ENCODE peak calls at places on chromosomes 4 and X, in nine cellular contexts. C is HFF-Myc; B is fibroblast of lung; R is AG20443; P is breast epithelium; H is stimulated activated CD4-positive, alpha-beta T cell treated with anti-CD3 and anti-CD28 coated beads, Interleukin-15, amount 100 ng/mL, for 24 hours; E is neuronal stem cell; W is body of pancreas; V is NAMALWA. Y is an unnamed sample.

GRCh38 chr4:174874898-174875297 is 43.3 kb upstream of the ADAM29 start:
- DNase-seq in R (no peak), W (no peak), E (no peak), B (no peak), V (no peak), H (no peak), C (no peak), P (no peak), Y (no peak)

GRCh38 chr4:106565727-106566126 is 197.1 kb upstream of the GIMD1 start:
- DNase-seq in E (no peak), V (no peak), P (no peak), H (no peak), C (no peak), B (no peak), W (no peak), R (no peak), Y (no peak)

GRCh38 chr4:53522334-53522733 is 69.0 kb downstream of the LNX1 start:
- DNase-seq in C (no peak), R (no peak), W (no peak), E (no peak), H (no peak), P (no peak), V (no peak), B (no peak), Y (no peak)

GRCh38 chr4:1291091-1291490 is 1.4 kb downstream of the MAEA start:
- DNase-seq in E (no peak), R (peak; percentile 2), P (no peak), H (no peak), V (no peak), B (no peak), W (no peak), C (no peak), Y (no peak)

GRCh38 chrX:120790118-120790517 is 85.5 kb downstream of the CT47B1 start:
- DNase-seq in H (no peak), R (peak; percentile 52), P (no peak), B (peak; percentile 82), C (no peak), E (peak; percentile 50), W (peak; percentile 47), V (peak; percentile 72), Y (peak; percentile 79)

GRCh38 chrX:108304210-108304609 is 134.0 kb downstream of the COL4A6 start:
- DNase-seq in V (peak; percentile 35), C (no peak), B (peak; percentile 58), H (no peak), R (no peak), E (no peak), P (no peak), W (no peak), Y (peak; percentile 61)

GRCh38 chr4:77052352-77052751 is 23.4 kb downstream of the CCNI start:
- DNase-seq in H (peak; percentile 70), C (no peak), R (peak; percentile 32), E (no peak), V (no peak), B (peak; percentile 70), W (peak; percentile 48), P (no peak), Y (peak; percentile 74)

GRCh38 chrX:129572422-129572821 is 32.4 kb downstream of the OCRL start:
- DNase-seq in C (no peak), W (no peak), E (no peak), V (no peak), B (no peak), H (no peak), R (peak; percentile 7), P (no peak), Y (no peak)

GRCh38 chrX:16695079-16695676 is 17.3 kb downstream of the CTPS2 start:
- DNase-seq in C (no peak), H (peak; percentile 67), R (peak; percentile 44), W (peak; percentile 34), E (no peak), V (peak; percentile 70), B (peak; percentile 59), P (no peak), Y (peak; percentile 75)

GRCh38 chrX:104310657-104311056 is 55.9 kb upstream of the ESX1 start:
- DNase-seq in W (no peak), E (no peak), H (no peak), P (no peak), B (no peak), V (no peak), R (no peak), C (no peak), Y (no peak)

GRCh38 chrX:1686642-1687041 is 71.8 kb downstream of the ASMT start:
- DNase-seq in W (no peak), H (no peak), E (no peak), R (no peak), V (no peak), C (no peak), B (no peak), P (no peak), Y (no peak)

GRCh38 chrX:132294192-132294591 is 74.9 kb upstream of the RAP2C start:
- DNase-seq in W (no peak), B (no peak), P (no peak), E (no peak), R (no peak), H (no peak), C (no peak), V (no peak), Y (no peak)

GRCh38 chr4:158649111-158649680 is 22.5 kb downstream of the C4orf46 start:
- DNase-seq in H (no peak), V (no peak), W (no peak), R (peak; percentile 33), B (no peak), P (no peak), E (no peak), C (no peak), Y (no peak)

GRCh38 chr4:25619601-25620000 is 36.0 kb upstream of the SLC34A2 start:
- DNase-seq in E (no peak), P (no peak), H (no peak), W (no peak), C (no peak), V (no peak), R (no peak), B (no peak), Y (no peak)

Y was measured in KBM-7.